ENCODE peak calls at places on chromosome 2, in five cellular contexts. C is endothelial cell of umbilical vein, D is heart right ventricle, A is A549, N is heart left ventricle. F is an unnamed sample.

GRCh38 chr2:120934891-120935338 is 199.2 kb downstream of the GLI2 start:
- DNase-seq in C (no peak), D (no peak), A (peak; percentile 97), N (no peak), F (no peak)

GRCh38 chr2:140994856-140995255 is 1136.0 kb downstream of the LRP1B start:
- DNase-seq in C (no peak), D (no peak), A (no peak), N (no peak), F (no peak)

GRCh38 chr2:239666855-239667376 is 266.1 kb upstream of the HDAC4 start:
- DNase-seq in C (no peak), D (no peak), A (no peak), N (no peak), F (no peak)

GRCh38 chr2:16018277-16019059 is 78.1 kb downstream of the MYCN start:
- DNase-seq in C (no peak), D (no peak), A (no peak), N (no peak), F (no peak)

GRCh38 chr2:109402980-109403840 is 210.6 kb downstream of the SEPTIN10 start:
- DNase-seq in C (no peak), D (no peak), A (no peak), N (no peak), F (no peak)

GRCh38 chr2:109470121-109470921 is 143.4 kb downstream of the SEPTIN10 start:
- DNase-seq in C (peak; percentile 80), D (peak; percentile 24), A (no peak), N (no peak), F (no peak)

GRCh38 chr2:96556441-96557330 is 20.1 kb downstream of the ARID5A start:
- DNase-seq in C (peak; percentile 43), D (no peak), A (peak; percentile 95), N (no peak), F (no peak)

GRCh38 chr2:195898505-195898904 is 170.1 kb downstream of the DNAH7 start:
- DNase-seq in C (peak; percentile 24), D (peak; percentile 66), A (no peak), N (peak; percentile 63), F (no peak)

GRCh38 chr2:69579561-69579960 is 64.0 kb downstream of the AAK1 start:
- DNase-seq in C (no peak), D (no peak), A (no peak), N (no peak), F (no peak)

GRCh38 chr2:69926849-69927515 is 12.1 kb downstream of the MXD1 start:
- DNase-seq in C (no peak), D (no peak), A (no peak), N (no peak), F (no peak)

GRCh38 chr2:127619191-127619590 is 26.8 kb upstream of the GPR17 start:
- DNase-seq in C (no peak), D (no peak), A (no peak), N (no peak), F (no peak)

GRCh38 chr2:120899373-120899772 is 163.7 kb downstream of the GLI2 start:
- DNase-seq in C (no peak), D (no peak), A (no peak), N (no peak), F (no peak)

GRCh38 chr2:74083750-74084149 is 64.0 kb downstream of the BOLA3 start:
- DNase-seq in C (no peak), D (no peak), A (no peak), N (no peak), F (no peak)

GRCh38 chr2:114400890-114401289 is 41.6 kb upstream of the DPP10 start:
- DNase-seq in C (no peak), D (no peak), A (no peak), N (no peak), F (no peak)

GRCh38 chr2:85961053-85961452 is 72.3 kb upstream of the ST3GAL5 start:
- DNase-seq in C (no peak), D (no peak), A (no peak), N (no peak), F (no peak)

GRCh38 chr2:142863485-142863921 is 14.0 kb upstream of the KYNU start:
- DNase-seq in C (peak; percentile 76), D (no peak), A (no peak), N (no peak), F (no peak)

GRCh38 chr2:141709756-141710155 is 421.1 kb downstream of the LRP1B start:
- DNase-seq in C (no peak), D (no peak), A (no peak), N (no peak), F (no peak)

GRCh38 chr2:160952462-160952861 is 207.8 kb upstream of the TANK start:
- DNase-seq in C (peak; percentile 53), D (peak; percentile 42), A (no peak), N (peak; percentile 48), F (no peak)

GRCh38 chr2:110675679-110676078 is 2.2 kb downstream of the BUB1 start:
- DNase-seq in C (no peak), D (no peak), A (no peak), N (no peak), F (no peak)

GRCh38 chr2:71832844-71833243 is 314.8 kb downstream of the CYP26B1 start:
- DNase-seq in C (no peak), D (no peak), A (no peak), N (no peak), F (no peak)

GRCh38 chr2:196331143-196331542 is 159.8 kb upstream of the STK17B start:
- DNase-seq in C (peak; percentile 84), D (peak; percentile 25), A (no peak), N (peak; percentile 17), F (no peak)

GRCh38 chr2:88599527-88599926 is 27.7 kb downstream of the EIF2AK3 start:
- DNase-seq in C (no peak), D (no peak), A (no peak), N (no peak), F (no peak)

GRCh38 chr2:126906781-126907180 is 8.1 kb downstream of the TEX51 start:
- DNase-seq in C (no peak), D (no peak), A (no peak), N (no peak), F (no peak)

GRCh38 chr2:29114841-29115609 is at the start of gene CLIP4:
- DNase-seq in C (peak; percentile 40), D (peak; percentile 42), A (peak; percentile 38), N (peak; percentile 63), F (peak; percentile 76)

GRCh38 chr2:96665083-96665569 is 22.6 kb downstream of the FER1L5 start:
- DNase-seq in C (peak; percentile 76), D (no peak), A (peak; percentile 69), N (no peak), F (no peak)

GRCh38 chr2:182038579-182038978 is 52.9 kb downstream of the PPP1R1C start:
- DNase-seq in C (no peak), D (no peak), A (peak; percentile 10), N (no peak), F (no peak)

GRCh38 chr2:167964650-167965404 is 282.6 kb downstream of the STK39 start:
- DNase-seq in C (peak; percentile 23), D (no peak), A (no peak), N (no peak), F (no peak)

GRCh38 chr2:228681979-228682378 is 500.5 kb upstream of the SPHKAP start:
- DNase-seq in C (no peak), D (no peak), A (no peak), N (no peak), F (no peak)

GRCh38 chr2:181546086-181546485 is 88.9 kb downstream of the ITGA4 start:
- DNase-seq in C (no peak), D (no peak), A (no peak), N (no peak), F (no peak)

GRCh38 chr2:166653185-166653813 is 159.2 kb upstream of the SCN7A start:
- DNase-seq in C (peak; percentile 35), D (no peak), A (no peak), N (no peak), F (no peak)

GRCh38 chr2:213016984-213017351 is 134.4 kb downstream of the IKZF2 start:
- DNase-seq in C (no peak), D (no peak), A (no peak), N (no peak), F (no peak)

GRCh38 chr2:99066602-99067001 is 74.9 kb upstream of the C2orf15 start:
- DNase-seq in C (peak; percentile 68), D (no peak), A (peak; percentile 10), N (no peak), F (peak; percentile 42)

DNA sequence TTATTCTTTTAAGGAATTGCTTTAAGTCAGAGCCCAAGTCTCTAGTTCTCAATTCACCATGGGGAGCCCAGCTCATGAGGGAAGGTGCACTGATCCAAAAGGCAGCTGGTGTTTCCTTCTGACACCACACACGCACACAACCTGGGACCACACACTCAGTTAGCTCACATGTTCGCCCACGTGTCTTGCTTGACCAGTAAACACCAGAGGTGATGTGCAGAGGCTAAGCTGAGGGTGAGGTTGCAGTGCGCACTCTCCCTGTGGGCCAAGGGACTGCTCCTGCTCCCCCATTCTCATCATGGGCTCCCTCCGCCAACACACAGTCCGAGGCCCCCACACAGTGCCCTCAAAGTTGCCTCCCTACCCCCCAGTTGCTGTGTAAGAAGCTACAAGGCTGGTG is 70.8 kb upstream of the BZW1 start:
- DNase-seq in C (no peak), D (no peak), A (no peak), N (no peak), F (no peak)
- H3K4me3 ChIP-seq in C (no peak overlapping the region), D (no peak overlapping the region), A (no peak overlapping the region), N (no peak overlapping the region), F (no peak overlapping the region)

DNA sequence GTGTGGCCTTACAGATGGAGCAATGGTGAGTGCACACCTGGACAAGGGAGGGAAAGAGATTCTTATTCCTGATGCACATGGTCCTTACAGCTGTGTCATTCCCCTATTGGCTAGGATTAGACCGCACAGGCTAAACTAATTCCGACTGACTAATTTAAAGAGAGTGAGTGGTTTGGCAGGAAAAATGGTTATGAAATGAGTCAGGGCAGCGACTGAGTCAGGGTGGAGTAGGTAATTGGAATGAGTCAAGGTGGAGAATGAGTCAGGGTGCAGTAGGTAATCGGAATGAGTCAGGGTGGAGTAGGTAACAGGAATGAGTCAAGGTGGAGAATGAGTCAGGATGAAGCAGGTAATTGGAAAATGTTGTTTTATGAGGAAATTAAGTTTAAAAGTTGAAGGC is 1353.7 kb upstream of the LRRTM1 start:
- DNase-seq in C (no peak), D (no peak), A (no peak), N (no peak), F (no peak)
- H3K9me3 ChIP-seq in C (peaks cover 6% of the 10 kb centered on the region), D (no peaks in the 10 kb centered on the region), A (peaks cover 4% of the 10 kb centered on the region), N (peaks cover 23% of the 10 kb centered on the region), F (no peaks in the 10 kb centered on the region)

DNA sequence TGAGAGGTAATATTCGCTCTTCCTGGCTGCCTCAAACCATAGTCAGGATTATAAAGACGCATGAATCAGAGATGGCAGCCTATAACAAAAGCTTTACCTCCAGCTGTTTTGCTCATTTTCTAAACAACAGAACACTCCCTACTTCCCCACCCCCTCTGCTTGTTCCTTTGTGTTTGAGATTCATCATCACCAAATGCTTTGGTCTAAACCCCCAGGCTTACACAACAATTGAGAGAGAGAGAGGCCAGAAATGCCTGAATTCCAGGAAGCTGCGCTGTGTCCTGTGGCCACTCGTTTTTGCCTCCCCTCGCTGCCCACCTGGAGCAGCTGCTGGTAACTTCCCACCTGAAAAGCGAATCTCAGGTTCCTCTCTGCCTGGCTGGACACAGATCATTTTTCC is 78.9 kb upstream of the CAPN13 start:
- DNase-seq in C (no peak), D (no peak), A (no peak), N (no peak), F (no peak)
- H3K4me3 ChIP-seq in C (no peak overlapping the region), D (no peak overlapping the region), A (no peak overlapping the region), N (no peak overlapping the region), F (no peak overlapping the region)

DNA sequence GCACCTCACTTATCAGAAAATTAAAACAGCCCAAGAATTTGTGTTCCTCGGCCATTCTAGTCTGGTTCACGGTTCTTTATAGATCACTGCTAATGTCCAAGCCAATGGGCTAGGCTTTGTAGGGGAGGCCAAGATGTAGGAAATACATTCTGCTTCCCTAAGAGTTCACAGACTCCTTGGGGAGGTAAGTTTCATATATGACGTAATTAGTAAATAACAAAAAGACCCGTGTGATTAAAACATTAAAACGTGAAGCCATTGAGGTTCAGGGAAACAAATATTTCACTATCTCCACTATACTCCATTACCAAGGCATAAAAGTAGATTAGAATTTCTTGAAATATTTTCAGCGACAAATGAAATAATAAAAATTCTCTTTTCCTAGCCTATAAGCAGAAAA is 272.5 kb upstream of the KLHL29 start:
- DNase-seq in C (no peak), D (no peak), A (no peak), N (no peak), F (no peak)
- H3K9me3 ChIP-seq in C (peaks cover 4% of the 10 kb centered on the region), D (no peaks in the 10 kb centered on the region), A (peaks cover 5% of the 10 kb centered on the region), N (peaks cover 9% of the 10 kb centered on the region), F (no peaks in the 10 kb centered on the region)

F was measured in CD4-positive, alpha-beta memory T cell.